ENCODE peak calls at places on chromosome 11, in ten cellular contexts. Y is H7; R is astrocyte of the spinal cord; C is esophagus muscularis mucosa; K is AG08395; I is left ventricle myocardium superior; Q is HTR-8/SVneo; H is effector memory CD4-positive, alpha-beta T cell; P is BJ; X is GM19239. E is an unnamed sample.

GRCh38 chr11:78830277-78830676 is 255.6 kb upstream of the NARS2 start:
- DNase-seq in Y (no peak), R (no peak), C (no peak), K (no peak), I (no peak), Q (no peak), H (no peak), P (no peak), X (no peak), E (no peak)

GRCh38 chr11:33500865-33501479 is 199.7 kb downstream of the C11orf91 start:
- DNase-seq in Y (peak; percentile 7), R (peak; percentile 63), C (no peak), K (peak; percentile 24), I (no peak), Q (peak; percentile 21), H (no peak), P (no peak), X (no peak), E (no peak)

GRCh38 chr11:129291556-129291955 is 84.1 kb upstream of the BARX2 start:
- DNase-seq in Y (no peak), R (no peak), C (no peak), K (no peak), I (no peak), Q (no peak), H (no peak), P (no peak), X (no peak), E (no peak)

GRCh38 chr11:15309296-15309695 is 194.6 kb downstream of the INSC start:
- DNase-seq in Y (no peak), R (no peak), C (no peak), K (no peak), I (no peak), Q (no peak), H (no peak), P (no peak), X (no peak), E (no peak)

GRCh38 chr11:115775846-115776245 is 271.6 kb upstream of the CADM1 start:
- DNase-seq in Y (no peak), R (no peak), C (no peak), K (no peak), I (no peak), Q (no peak), H (no peak), P (no peak), X (no peak), E (no peak)

GRCh38 chr11:86147004-86147403 is 78.1 kb upstream of the PICALM start:
- DNase-seq in Y (no peak), R (no peak), C (no peak), K (no peak), I (no peak), Q (no peak), H (no peak), P (no peak), X (no peak), E (no peak)

GRCh38 chr11:1877211-1878133 is 14.2 kb downstream of the PRR33 start:
- DNase-seq in Y (peak; percentile 34), R (peak; percentile 72), C (no peak), K (no peak), I (peak; percentile 84), Q (no peak), H (no peak), P (no peak), X (no peak), E (no peak)

GRCh38 chr11:71358122-71358728 is 90.0 kb downstream of the DHCR7 start:
- DNase-seq in Y (no peak), R (no peak), C (no peak), K (no peak), I (no peak), Q (no peak), H (no peak), P (no peak), X (no peak), E (no peak)

GRCh38 chr11:28834877-28835276 is 726.7 kb downstream of the METTL15 start:
- DNase-seq in Y (no peak), R (peak; percentile 88), C (no peak), K (peak; percentile 27), I (no peak), Q (no peak), H (no peak), P (peak; percentile 63), X (no peak), E (no peak)

GRCh38 chr11:102561636-102562035 is 31.1 kb upstream of the MMP7 start:
- DNase-seq in Y (no peak), R (no peak), C (no peak), K (no peak), I (no peak), Q (no peak), H (no peak), P (no peak), X (no peak), E (no peak)

GRCh38 chr11:44036811-44037657 is 10.7 kb upstream of the ACCSL start:
- DNase-seq in Y (peak; percentile 69), R (peak; percentile 79), C (peak; percentile 93), K (peak; percentile 89), I (peak; percentile 88), Q (peak; percentile 73), H (no peak), P (no peak), X (peak; percentile 9), E (peak; percentile 77)

GRCh38 chr11:110176366-110177056 is 83.3 kb downstream of the ZC3H12C start:
- DNase-seq in Y (peak; percentile 49), R (peak; percentile 17), C (no peak), K (peak; percentile 57), I (no peak), Q (peak; percentile 56), H (no peak), P (no peak), X (no peak), E (no peak)

GRCh38 chr11:83643115-83643514 is 356.9 kb upstream of the CCDC90B start:
- DNase-seq in Y (no peak), R (no peak), C (no peak), K (no peak), I (no peak), Q (no peak), H (no peak), P (no peak), X (no peak), E (no peak)

GRCh38 chr11:96254087-96254486 is 88.9 kb downstream of the MAML2 start:
- DNase-seq in Y (no peak), R (peak; percentile 77), C (no peak), K (peak; percentile 21), I (no peak), Q (peak; percentile 39), H (no peak), P (no peak), X (peak; percentile 24), E (no peak)

GRCh38 chr11:19345519-19345847 is 104.7 kb upstream of the E2F8 start:
- DNase-seq in Y (peak; percentile 86), R (no peak), C (no peak), K (peak; percentile 35), I (peak; percentile 51), Q (no peak), H (no peak), P (no peak), X (no peak), E (peak; percentile 78)

GRCh38 chr11:16862733-16863132 is 124.3 kb downstream of the C11orf58 start:
- DNase-seq in Y (no peak), R (no peak), C (no peak), K (no peak), I (no peak), Q (no peak), H (no peak), P (no peak), X (no peak), E (no peak)

GRCh38 chr11:102144357-102145342 is 34.4 kb downstream of the YAP1 start:
- DNase-seq in Y (no peak), R (peak; percentile 56), C (no peak), K (peak; percentile 9), I (no peak), Q (no peak), H (no peak), P (no peak), X (no peak), E (no peak)

GRCh38 chr11:121221801-121222200 is 70.8 kb upstream of the SC5D start:
- DNase-seq in Y (no peak), R (no peak), C (no peak), K (no peak), I (no peak), Q (no peak), H (no peak), P (no peak), X (no peak), E (no peak)

GRCh38 chr11:46728659-46729040 is 9.6 kb downstream of the F2 start:
- DNase-seq in Y (no peak), R (no peak), C (no peak), K (no peak), I (no peak), Q (no peak), H (no peak), P (no peak), X (no peak), E (no peak)

GRCh38 chr11:82465481-82465880 is 268.2 kb downstream of the FAM181B start:
- DNase-seq in Y (no peak), R (peak; percentile 14), C (no peak), K (no peak), I (no peak), Q (no peak), H (no peak), P (no peak), X (no peak), E (no peak)

GRCh38 chr11:60931897-60932296 is 7.6 kb downstream of the TMEM132A start:
- DNase-seq in Y (peak; percentile 49), R (no peak), C (no peak), K (no peak), I (no peak), Q (no peak), H (no peak), P (no peak), X (no peak), E (no peak)

GRCh38 chr11:44280257-44280656 is 29.7 kb downstream of the ALX4 start:
- DNase-seq in Y (peak; percentile 19), R (no peak), C (no peak), K (no peak), I (no peak), Q (no peak), H (no peak), P (no peak), X (no peak), E (no peak)

GRCh38 chr11:119426142-119426541 is 3.2 kb upstream of the THY1 start:
- DNase-seq in Y (peak; percentile 73), R (no peak), C (no peak), K (no peak), I (no peak), Q (no peak), H (no peak), P (no peak), X (no peak), E (no peak)

GRCh38 chr11:1303973-1304372 is 5.5 kb downstream of the TOLLIP start:
- DNase-seq in Y (peak; percentile 51), R (no peak), C (peak; percentile 77), K (no peak), I (peak; percentile 62), Q (no peak), H (no peak), P (no peak), X (no peak), E (no peak)

GRCh38 chr11:80320765-80321164 is 879.9 kb upstream of the TENM4 start:
- DNase-seq in Y (peak; percentile 14), R (no peak), C (no peak), K (no peak), I (no peak), Q (no peak), H (no peak), P (no peak), X (no peak), E (peak; percentile 15)

GRCh38 chr11:69703711-69704507 is at the start of gene FGF19:
- DNase-seq in Y (peak; percentile 94), R (no peak), C (no peak), K (no peak), I (no peak), Q (peak; percentile 28), H (no peak), P (no peak), X (no peak), E (peak; percentile 34)

GRCh38 chr11:27427183-27427980 is 45.2 kb downstream of the LGR4 start:
- DNase-seq in Y (no peak), R (peak; percentile 38), C (no peak), K (peak; percentile 42), I (no peak), Q (peak; percentile 19), H (no peak), P (no peak), X (no peak), E (no peak)

GRCh38 chr11:84140386-84141169 is 854.4 kb upstream of the CCDC90B start:
- DNase-seq in Y (no peak), R (no peak), C (no peak), K (no peak), I (no peak), Q (no peak), H (no peak), P (no peak), X (no peak), E (no peak)

E was measured in NCI-H526.